ENCODE peak calls at places on chromosomes 6 and 20, in eight cellular contexts. One of them, this sample, is unnamed.

GRCh38 chr6:122352958-122353357 is 46.5 kb upstream of the HSF2 start:
- DNase-seq in T1000: no peak
- DNase-seq in activated naive CD4-positive, alpha-beta T cell: no peak
- DNase-seq in activated CD4-positive, alpha-beta T cell treated with anti-CD3 and anti-CD28 coated beads, Interleukin-2, amount 10 ng/mL, durations not matched to agents 7 days and 5 days: no peak
- DNase-seq in stimulated activated naive CD8-positive, alpha-beta T cell treated with anti-CD3 and anti-CD28 coated beads, Interleukin-15, Interleukin-2, amounts not matched to agents 100 U/mL and 50 U/mL, for 24 hours: no peak
- DNase-seq in thoracic aorta: no peak
- DNase-seq in retina: no peak
- DNase-seq in lung microvascular endothelial cell: no peak
- DNase-seq in this sample: no peak

GRCh38 chr20:47680804-47681529 is 104.3 kb downstream of the SULF2 start:
- DNase-seq in T1000: no peak
- DNase-seq in activated naive CD4-positive, alpha-beta T cell: no peak
- DNase-seq in activated CD4-positive, alpha-beta T cell treated with anti-CD3 and anti-CD28 coated beads, Interleukin-2, amount 10 ng/mL, durations not matched to agents 7 days and 5 days: no peak
- DNase-seq in stimulated activated naive CD8-positive, alpha-beta T cell treated with anti-CD3 and anti-CD28 coated beads, Interleukin-15, Interleukin-2, amounts not matched to agents 100 U/mL and 50 U/mL, for 24 hours: no peak
- DNase-seq in thoracic aorta: no peak
- DNase-seq in retina: no peak
- DNase-seq in lung microvascular endothelial cell: no peak
- DNase-seq in this sample: no peak

GRCh38 chr20:37335642-37336368 is 10.1 kb upstream of the SRC start:
- DNase-seq in T1000: no peak
- DNase-seq in activated naive CD4-positive, alpha-beta T cell: no peak
- DNase-seq in activated CD4-positive, alpha-beta T cell treated with anti-CD3 and anti-CD28 coated beads, Interleukin-2, amount 10 ng/mL, durations not matched to agents 7 days and 5 days: no peak
- DNase-seq in stimulated activated naive CD8-positive, alpha-beta T cell treated with anti-CD3 and anti-CD28 coated beads, Interleukin-15, Interleukin-2, amounts not matched to agents 100 U/mL and 50 U/mL, for 24 hours: no peak
- DNase-seq in thoracic aorta: no peak
- DNase-seq in retina: no peak
- DNase-seq in lung microvascular endothelial cell: no peak
- DNase-seq in this sample: no peak

GRCh38 chr6:96940322-96940721 is 15.8 kb downstream of the KLHL32 start:
- DNase-seq in T1000: no peak
- DNase-seq in activated naive CD4-positive, alpha-beta T cell: no peak
- DNase-seq in activated CD4-positive, alpha-beta T cell treated with anti-CD3 and anti-CD28 coated beads, Interleukin-2, amount 10 ng/mL, durations not matched to agents 7 days and 5 days: no peak
- DNase-seq in stimulated activated naive CD8-positive, alpha-beta T cell treated with anti-CD3 and anti-CD28 coated beads, Interleukin-15, Interleukin-2, amounts not matched to agents 100 U/mL and 50 U/mL, for 24 hours: no peak
- DNase-seq in thoracic aorta: no peak
- DNase-seq in retina: no peak
- DNase-seq in lung microvascular endothelial cell: no peak
- DNase-seq in this sample: no peak

GRCh38 chr6:17015551-17016381 is 86.1 kb upstream of the STMND1 start:
- DNase-seq in T1000: peak
- DNase-seq in activated naive CD4-positive, alpha-beta T cell: peak
- DNase-seq in activated CD4-positive, alpha-beta T cell treated with anti-CD3 and anti-CD28 coated beads, Interleukin-2, amount 10 ng/mL, durations not matched to agents 7 days and 5 days: peak
- DNase-seq in stimulated activated naive CD8-positive, alpha-beta T cell treated with anti-CD3 and anti-CD28 coated beads, Interleukin-15, Interleukin-2, amounts not matched to agents 100 U/mL and 50 U/mL, for 24 hours: peak
- DNase-seq in thoracic aorta: no peak
- DNase-seq in retina: peak
- DNase-seq in lung microvascular endothelial cell: peak
- DNase-seq in this sample: no peak

GRCh38 chr20:56393133-56393472 is 658 bp downstream of the CSTF1 start:
- DNase-seq in T1000: no peak
- DNase-seq in activated naive CD4-positive, alpha-beta T cell: no peak
- DNase-seq in activated CD4-positive, alpha-beta T cell treated with anti-CD3 and anti-CD28 coated beads, Interleukin-2, amount 10 ng/mL, durations not matched to agents 7 days and 5 days: peak
- DNase-seq in stimulated activated naive CD8-positive, alpha-beta T cell treated with anti-CD3 and anti-CD28 coated beads, Interleukin-15, Interleukin-2, amounts not matched to agents 100 U/mL and 50 U/mL, for 24 hours: no peak
- DNase-seq in thoracic aorta: no peak
- DNase-seq in retina: no peak
- DNase-seq in lung microvascular endothelial cell: peak
- DNase-seq in this sample: no peak

GRCh38 chr6:116446399-116446798 is 14.8 kb upstream of the CALHM6 start:
- DNase-seq in T1000: no peak
- DNase-seq in activated naive CD4-positive, alpha-beta T cell: no peak
- DNase-seq in activated CD4-positive, alpha-beta T cell treated with anti-CD3 and anti-CD28 coated beads, Interleukin-2, amount 10 ng/mL, durations not matched to agents 7 days and 5 days: no peak
- DNase-seq in stimulated activated naive CD8-positive, alpha-beta T cell treated with anti-CD3 and anti-CD28 coated beads, Interleukin-15, Interleukin-2, amounts not matched to agents 100 U/mL and 50 U/mL, for 24 hours: no peak
- DNase-seq in thoracic aorta: no peak
- DNase-seq in retina: no peak
- DNase-seq in lung microvascular endothelial cell: no peak
- DNase-seq in this sample: no peak

GRCh38 chr6:33201147-33201545 is 479 bp downstream of the SLC39A7 start:
- DNase-seq in T1000: no peak
- DNase-seq in activated naive CD4-positive, alpha-beta T cell: no peak
- DNase-seq in activated CD4-positive, alpha-beta T cell treated with anti-CD3 and anti-CD28 coated beads, Interleukin-2, amount 10 ng/mL, durations not matched to agents 7 days and 5 days: no peak
- DNase-seq in stimulated activated naive CD8-positive, alpha-beta T cell treated with anti-CD3 and anti-CD28 coated beads, Interleukin-15, Interleukin-2, amounts not matched to agents 100 U/mL and 50 U/mL, for 24 hours: no peak
- DNase-seq in thoracic aorta: no peak
- DNase-seq in retina: no peak
- DNase-seq in lung microvascular endothelial cell: no peak
- DNase-seq in this sample: no peak

GRCh38 chr6:133396225-133396624 is 155.1 kb downstream of the EYA4 start:
- DNase-seq in T1000: no peak
- DNase-seq in activated naive CD4-positive, alpha-beta T cell: no peak
- DNase-seq in activated CD4-positive, alpha-beta T cell treated with anti-CD3 and anti-CD28 coated beads, Interleukin-2, amount 10 ng/mL, durations not matched to agents 7 days and 5 days: no peak
- DNase-seq in stimulated activated naive CD8-positive, alpha-beta T cell treated with anti-CD3 and anti-CD28 coated beads, Interleukin-15, Interleukin-2, amounts not matched to agents 100 U/mL and 50 U/mL, for 24 hours: no peak
- DNase-seq in thoracic aorta: no peak
- DNase-seq in retina: no peak
- DNase-seq in lung microvascular endothelial cell: no peak
- DNase-seq in this sample: no peak

GRCh38 chr20:9408422-9409300 is 105.7 kb upstream of the LAMP5 start:
- DNase-seq in T1000: no peak
- DNase-seq in activated naive CD4-positive, alpha-beta T cell: no peak
- DNase-seq in activated CD4-positive, alpha-beta T cell treated with anti-CD3 and anti-CD28 coated beads, Interleukin-2, amount 10 ng/mL, durations not matched to agents 7 days and 5 days: no peak
- DNase-seq in stimulated activated naive CD8-positive, alpha-beta T cell treated with anti-CD3 and anti-CD28 coated beads, Interleukin-15, Interleukin-2, amounts not matched to agents 100 U/mL and 50 U/mL, for 24 hours: no peak
- DNase-seq in thoracic aorta: no peak
- DNase-seq in retina: no peak
- DNase-seq in lung microvascular endothelial cell: no peak
- DNase-seq in this sample: no peak

GRCh38 chr6:7912736-7913517 is 2.3 kb upstream of the TXNDC5 start:
- DNase-seq in T1000: no peak
- DNase-seq in activated naive CD4-positive, alpha-beta T cell: no peak
- DNase-seq in activated CD4-positive, alpha-beta T cell treated with anti-CD3 and anti-CD28 coated beads, Interleukin-2, amount 10 ng/mL, durations not matched to agents 7 days and 5 days: no peak
- DNase-seq in stimulated activated naive CD8-positive, alpha-beta T cell treated with anti-CD3 and anti-CD28 coated beads, Interleukin-15, Interleukin-2, amounts not matched to agents 100 U/mL and 50 U/mL, for 24 hours: no peak
- DNase-seq in thoracic aorta: no peak
- DNase-seq in retina: no peak
- DNase-seq in lung microvascular endothelial cell: no peak
- DNase-seq in this sample: no peak

GRCh38 chr6:105678516-105678915 is 275.6 kb upstream of the PREP start:
- DNase-seq in T1000: no peak
- DNase-seq in activated naive CD4-positive, alpha-beta T cell: no peak
- DNase-seq in activated CD4-positive, alpha-beta T cell treated with anti-CD3 and anti-CD28 coated beads, Interleukin-2, amount 10 ng/mL, durations not matched to agents 7 days and 5 days: no peak
- DNase-seq in stimulated activated naive CD8-positive, alpha-beta T cell treated with anti-CD3 and anti-CD28 coated beads, Interleukin-15, Interleukin-2, amounts not matched to agents 100 U/mL and 50 U/mL, for 24 hours: no peak
- DNase-seq in thoracic aorta: no peak
- DNase-seq in retina: no peak
- DNase-seq in lung microvascular endothelial cell: no peak
- DNase-seq in this sample: no peak

GRCh38 chr6:93468291-93468690 is 48.9 kb upstream of the EPHA7 start:
- DNase-seq in T1000: no peak
- DNase-seq in activated naive CD4-positive, alpha-beta T cell: no peak
- DNase-seq in activated CD4-positive, alpha-beta T cell treated with anti-CD3 and anti-CD28 coated beads, Interleukin-2, amount 10 ng/mL, durations not matched to agents 7 days and 5 days: no peak
- DNase-seq in stimulated activated naive CD8-positive, alpha-beta T cell treated with anti-CD3 and anti-CD28 coated beads, Interleukin-15, Interleukin-2, amounts not matched to agents 100 U/mL and 50 U/mL, for 24 hours: no peak
- DNase-seq in thoracic aorta: no peak
- DNase-seq in retina: no peak
- DNase-seq in lung microvascular endothelial cell: no peak
- DNase-seq in this sample: no peak

GRCh38 chr6:92887871-92888270 is 531.5 kb downstream of the EPHA7 start:
- DNase-seq in T1000: no peak
- DNase-seq in activated naive CD4-positive, alpha-beta T cell: no peak
- DNase-seq in activated CD4-positive, alpha-beta T cell treated with anti-CD3 and anti-CD28 coated beads, Interleukin-2, amount 10 ng/mL, durations not matched to agents 7 days and 5 days: no peak
- DNase-seq in stimulated activated naive CD8-positive, alpha-beta T cell treated with anti-CD3 and anti-CD28 coated beads, Interleukin-15, Interleukin-2, amounts not matched to agents 100 U/mL and 50 U/mL, for 24 hours: no peak
- DNase-seq in thoracic aorta: no peak
- DNase-seq in retina: no peak
- DNase-seq in lung microvascular endothelial cell: no peak
- DNase-seq in this sample: no peak

This sample was measured in omental fat pad.